ENCODE peak calls at places on chromosomes 7 and 10, in six cellular contexts. One of them, this sample, is unnamed.

GRCh38 chr10:11724938-11725776 is 17.0 kb upstream of the ECHDC3 start:
- DNase-seq in A549: peak
- DNase-seq in GM23338: peak
- DNase-seq in HCT116: peak
- DNase-seq in Panc1: peak
- DNase-seq in HepG2: peak
- DNase-seq in this sample: no peak

GRCh38 chr10:119449760-119450461 is 92.6 kb downstream of the RGS10 start:
- DNase-seq in A549: peak
- DNase-seq in GM23338: no peak
- DNase-seq in HCT116: no peak
- DNase-seq in Panc1: no peak
- DNase-seq in HepG2: no peak
- DNase-seq in this sample: no peak

GRCh38 chr7:27251136-27251512 is 8.5 kb downstream of the EVX1 start:
- DNase-seq in A549: no peak
- DNase-seq in GM23338: no peak
- DNase-seq in HCT116: no peak
- DNase-seq in Panc1: no peak
- DNase-seq in HepG2: no peak
- DNase-seq in this sample: no peak

GRCh38 chr10:132550366-132551092 is 12.9 kb downstream of the INPP5A start:
- DNase-seq in A549: no peak
- DNase-seq in GM23338: no peak
- DNase-seq in HCT116: no peak
- DNase-seq in Panc1: no peak
- DNase-seq in HepG2: no peak
- DNase-seq in this sample: no peak

GRCh38 chr7:29207469-29207868 is 12.9 kb downstream of the CHN2 start:
- DNase-seq in A549: no peak
- DNase-seq in GM23338: no peak
- DNase-seq in HCT116: no peak
- DNase-seq in Panc1: no peak
- DNase-seq in HepG2: peak
- DNase-seq in this sample: no peak

GRCh38 chr7:122423591-122423990 is 119.0 kb upstream of the FEZF1 start:
- DNase-seq in A549: no peak
- DNase-seq in GM23338: no peak
- DNase-seq in HCT116: no peak
- DNase-seq in Panc1: no peak
- DNase-seq in HepG2: no peak
- DNase-seq in this sample: no peak

GRCh38 chr7:44286618-44287487 is 38.5 kb downstream of the CAMK2B start:
- DNase-seq in A549: no peak
- DNase-seq in GM23338: no peak
- DNase-seq in HCT116: no peak
- DNase-seq in Panc1: no peak
- DNase-seq in HepG2: no peak
- DNase-seq in this sample: no peak

GRCh38 chr10:89352039-89352597 is 24.3 kb downstream of the IFIT3 start:
- DNase-seq in A549: peak
- DNase-seq in GM23338: no peak
- DNase-seq in HCT116: peak
- DNase-seq in Panc1: no peak
- DNase-seq in HepG2: peak
- DNase-seq in this sample: no peak

GRCh38 chr10:17029581-17030271 is 99.9 kb downstream of the CUBN start:
- DNase-seq in A549: peak
- DNase-seq in GM23338: no peak
- DNase-seq in HCT116: peak
- DNase-seq in Panc1: no peak
- DNase-seq in HepG2: peak
- DNase-seq in this sample: peak

GRCh38 chr10:97778452-97779302 is 6.9 kb upstream of the SFRP5 start:
- DNase-seq in A549: no peak
- DNase-seq in GM23338: peak
- DNase-seq in HCT116: no peak
- DNase-seq in Panc1: no peak
- DNase-seq in HepG2: no peak
- DNase-seq in this sample: no peak

GRCh38 chr7:99234185-99234584 is 26.3 kb upstream of the KPNA7 start:
- DNase-seq in A549: no peak
- DNase-seq in GM23338: no peak
- DNase-seq in HCT116: no peak
- DNase-seq in Panc1: no peak
- DNase-seq in HepG2: no peak
- DNase-seq in this sample: no peak

GRCh38 chr10:132665946-132666732 is 119.8 kb downstream of the NKX6-2 start:
- DNase-seq in A549: peak
- DNase-seq in GM23338: no peak
- DNase-seq in HCT116: no peak
- DNase-seq in Panc1: peak
- DNase-seq in HepG2: no peak
- DNase-seq in this sample: peak

DNA sequence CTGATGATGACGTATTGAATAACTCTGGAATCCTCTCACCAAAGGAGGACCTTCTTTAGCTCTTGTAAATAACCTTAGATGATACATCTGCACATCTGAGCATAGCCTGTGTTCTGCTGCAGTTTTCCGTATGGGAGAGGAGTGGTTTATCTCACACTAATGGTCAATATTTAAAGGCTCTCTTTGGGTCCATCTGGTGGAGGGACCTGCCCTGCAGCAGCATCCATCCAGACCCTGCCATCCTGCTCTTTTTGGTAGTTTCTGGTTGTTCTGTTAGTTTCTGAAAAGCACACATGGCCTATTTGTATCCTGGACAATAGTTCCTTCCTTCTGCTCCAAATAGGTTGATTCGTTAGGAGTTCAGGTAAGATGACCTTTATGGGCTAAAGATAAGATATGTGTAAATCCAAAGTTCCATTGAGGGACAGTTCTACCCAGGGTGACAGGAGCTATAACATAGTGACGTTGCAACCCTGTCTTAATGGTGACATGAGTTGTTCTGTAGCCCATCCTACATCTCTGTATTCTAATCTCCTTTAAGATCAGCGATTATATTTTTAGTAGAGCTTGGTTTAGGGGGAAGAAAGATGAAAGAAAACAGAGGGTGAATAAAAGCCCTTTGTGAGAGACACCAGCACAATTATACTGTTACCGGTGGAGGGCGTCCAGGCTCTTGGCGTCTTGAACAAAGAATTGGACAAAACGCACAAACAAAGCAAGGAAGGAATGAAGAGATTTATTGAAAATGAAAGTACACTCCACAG is 60.0 kb upstream of the KLF14 start:
- DNase-seq in A549: peak
- DNase-seq in GM23338: peak
- DNase-seq in HCT116: peak
- DNase-seq in Panc1: no peak
- DNase-seq in HepG2: peak
- DNase-seq in this sample: no peak
- TF ChIP-seq CTCF in A549: no peak
- TF ChIP-seq CTCF in GM23338: peak
- TF ChIP-seq CTCF in HCT116: peak
- TF ChIP-seq CTCF in Panc1: peak
- TF ChIP-seq CTCF in HepG2: peak
- TF ChIP-seq CTCF in this sample: no peak

GRCh38 chr7:30247546-30248386 is 36.6 kb upstream of the ZNRF2 start:
- DNase-seq in A549: no peak
- DNase-seq in GM23338: no peak
- DNase-seq in HCT116: no peak
- DNase-seq in Panc1: no peak
- DNase-seq in HepG2: no peak
- DNase-seq in this sample: no peak
- TF ChIP-seq REST in A549: no peak
- TF ChIP-seq REST in GM23338: no peak
- TF ChIP-seq REST in HCT116: no peak
- TF ChIP-seq REST in Panc1: no peak
- TF ChIP-seq REST in HepG2: no peak
- TF ChIP-seq REST in this sample: no peak

GRCh38 chr10:48751730-48752129 is 67.1 kb downstream of the WDFY4 start:
- DNase-seq in A549: no peak
- DNase-seq in GM23338: no peak
- DNase-seq in HCT116: no peak
- DNase-seq in Panc1: no peak
- DNase-seq in HepG2: no peak
- DNase-seq in this sample: no peak
- TF ChIP-seq CTCF in A549: no peak
- TF ChIP-seq CTCF in GM23338: peak
- TF ChIP-seq CTCF in HCT116: no peak
- TF ChIP-seq CTCF in Panc1: no peak
- TF ChIP-seq CTCF in HepG2: no peak
- TF ChIP-seq CTCF in this sample: no peak

GRCh38 chr7:2722591-2722990 is 34.6 kb downstream of the AMZ1 start:
- DNase-seq in A549: no peak
- DNase-seq in GM23338: no peak
- DNase-seq in HCT116: no peak
- DNase-seq in Panc1: no peak
- DNase-seq in HepG2: no peak
- DNase-seq in this sample: no peak
- TF ChIP-seq REST in A549: no peak
- TF ChIP-seq REST in GM23338: no peak
- TF ChIP-seq REST in HCT116: no peak
- TF ChIP-seq REST in Panc1: no peak
- TF ChIP-seq REST in HepG2: no peak
- TF ChIP-seq REST in this sample: no peak

DNA sequence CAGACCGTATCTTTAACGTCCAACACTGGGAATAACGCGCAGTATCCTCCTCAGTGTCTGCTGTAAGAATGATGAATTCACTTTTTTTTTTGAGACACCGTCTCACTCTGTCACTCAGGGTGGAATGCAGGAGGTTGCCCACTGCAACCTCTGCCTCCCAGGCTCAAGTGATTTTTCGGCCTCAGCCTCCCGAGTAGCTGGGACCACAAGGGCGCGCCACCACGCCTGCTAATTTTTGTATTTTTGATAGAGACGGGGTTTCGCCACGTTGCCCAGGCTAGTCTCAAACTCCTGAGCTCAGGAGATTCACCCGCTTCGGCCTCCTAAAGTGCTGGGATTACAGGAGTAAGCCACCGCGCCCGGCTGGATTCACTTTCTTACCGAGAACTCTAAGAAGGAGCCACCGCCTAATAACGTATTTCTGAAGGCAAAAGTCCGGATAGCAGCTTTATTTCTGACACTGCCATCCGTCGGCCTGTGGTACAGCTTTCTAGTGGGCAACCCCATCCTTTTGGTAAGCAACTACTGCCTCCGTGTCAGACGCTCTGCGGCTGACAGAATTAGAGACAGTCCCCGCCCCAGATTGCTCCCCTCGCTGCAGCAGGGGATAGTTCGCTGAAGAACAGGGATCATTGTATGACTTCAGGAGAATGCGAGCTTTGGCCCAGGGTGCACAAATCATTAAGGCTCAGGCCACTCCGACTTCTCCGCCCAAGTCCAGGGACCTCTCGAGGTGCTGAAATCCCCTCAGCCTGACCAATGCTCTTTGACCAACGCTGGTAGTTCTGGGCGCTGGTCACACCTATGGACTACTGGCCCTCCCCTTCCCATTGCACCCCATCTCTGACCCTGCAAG is 649 bp downstream of the POLR3A start:
- DNase-seq in A549: no peak
- DNase-seq in GM23338: peak
- DNase-seq in HCT116: no peak
- DNase-seq in Panc1: no peak
- DNase-seq in HepG2: peak
- DNase-seq in this sample: no peak
- TF ChIP-seq CTCF in A549: no peak
- TF ChIP-seq CTCF in GM23338: peak
- TF ChIP-seq CTCF in HCT116: peak
- TF ChIP-seq CTCF in Panc1: peak
- TF ChIP-seq CTCF in HepG2: no peak
- TF ChIP-seq CTCF in this sample: no peak

GRCh38 chr7:897086-897485 is 20.7 kb downstream of the GET4 start:
- DNase-seq in A549: no peak
- DNase-seq in GM23338: no peak
- DNase-seq in HCT116: no peak
- DNase-seq in Panc1: no peak
- DNase-seq in HepG2: no peak
- DNase-seq in this sample: no peak
- TF ChIP-seq REST in A549: no peak
- TF ChIP-seq REST in GM23338: no peak
- TF ChIP-seq REST in HCT116: no peak
- TF ChIP-seq REST in Panc1: no peak
- TF ChIP-seq REST in HepG2: no peak
- TF ChIP-seq REST in this sample: no peak

This sample was measured in HL-60.